ENCODE peak calls at places on chromosomes 4 and X, in six cellular contexts. W is left ventricle myocardium inferior, A is neuronal stem cell, G is heart right ventricle, N is breast epithelium, F is fibroblast of lung. D is an unnamed sample.

GRCh38 chr4:55183926-55184599 is 58.7 kb upstream of the KDR start:
- DNase-seq in W (no peak), G (no peak), F (peak; percentile 92), N (peak; percentile 26), A (no peak), D (no peak)

GRCh38 chr4:86484241-86484640 is 109.9 kb upstream of the PTPN13 start:
- DNase-seq in F (no peak), A (no peak), W (no peak), G (no peak), N (no peak), D (no peak)

GRCh38 chr4:126906466-126906865 is 726.3 kb upstream of the INTU start:
- DNase-seq in F (no peak), W (no peak), G (no peak), N (no peak), A (no peak), D (no peak)

GRCh38 chr4:75344915-75345314 is 169.3 kb downstream of the RCHY1 start:
- DNase-seq in F (peak; percentile 90), A (no peak), W (no peak), N (no peak), G (no peak), D (no peak)

GRCh38 chr4:146124023-146124680 is 51.4 kb upstream of the LSM6 start:
- DNase-seq in A (no peak), N (no peak), F (no peak), G (no peak), W (no peak), D (no peak)

GRCh38 chr4:11529625-11530201 is 101.0 kb upstream of the HS3ST1 start:
- DNase-seq in F (peak; percentile 95), G (no peak), N (no peak), A (no peak), W (no peak), D (no peak)

GRCh38 chr4:187286536-187286935 is 562.9 kb upstream of the FAT1 start:
- DNase-seq in F (no peak), G (no peak), A (no peak), N (no peak), W (no peak), D (no peak)

GRCh38 chrX:48761674-48762471 is at the start of gene GLOD5:
- DNase-seq in A (no peak), G (no peak), F (no peak), N (peak; percentile 67), W (no peak), D (no peak)

GRCh38 chr4:139887962-139888735 is 222.5 kb downstream of the MGST2 start:
- DNase-seq in W (no peak), F (no peak), N (peak; percentile 80), G (no peak), A (no peak), D (no peak)

GRCh38 chrX:108734426-108734825 is 1.9 kb downstream of the IRS4 start:
- DNase-seq in G (no peak), N (no peak), W (no peak), F (no peak), A (no peak), D (no peak)

GRCh38 chr4:25172964-25173917 is 13.0 kb upstream of the SEPSECS start:
- DNase-seq in N (peak; percentile 30), A (no peak), F (peak; percentile 99), G (no peak), W (no peak), D (peak; percentile 41)

GRCh38 chr4:183158062-183158461 is 59.0 kb downstream of the WWC2 start:
- DNase-seq in A (no peak), G (no peak), W (no peak), F (peak; percentile 80), N (no peak), D (no peak)

GRCh38 chrX:39988496-39988895 is 109.3 kb downstream of the BCOR start:
- DNase-seq in A (no peak), N (no peak), F (no peak), G (no peak), W (no peak), D (no peak)

GRCh38 chrX:132474522-132474921 is 14.3 kb downstream of the MBNL3 start:
- DNase-seq in W (no peak), A (no peak), F (peak; percentile 33), N (no peak), G (no peak), D (no peak)

GRCh38 chr4:155392486-155393184 is 15.9 kb upstream of the MAP9 start:
- DNase-seq in A (no peak), W (no peak), N (no peak), G (no peak), F (peak; percentile 78), D (no peak)

GRCh38 chr4:114780205-114780604 is 181.6 kb downstream of the UGT8 start:
- DNase-seq in W (no peak), F (peak; percentile 42), N (no peak), A (peak; percentile 29), G (no peak), D (no peak)

GRCh38 chr4:159006202-159006601 is 96.7 kb upstream of the RAPGEF2 start:
- DNase-seq in F (peak; percentile 62), G (no peak), W (no peak), N (no peak), A (no peak), D (no peak)

GRCh38 chr4:138650917-138651564 is 364.5 kb upstream of the NOCT start:
- DNase-seq in A (no peak), G (no peak), F (peak; percentile 58), N (no peak), W (no peak), D (no peak)

GRCh38 chrX:109880629-109881028 is 122.3 kb upstream of the TMEM164 start:
- DNase-seq in A (no peak), G (no peak), W (no peak), F (no peak), N (no peak), D (no peak)

GRCh38 chr4:12724520-12724919 is 759.6 kb downstream of the RAB28 start:
- DNase-seq in W (no peak), N (no peak), F (no peak), A (no peak), G (no peak), D (no peak)

GRCh38 chr4:145954924-145955339 is 16.3 kb upstream of the ZNF827 start:
- DNase-seq in F (peak; percentile 78), G (no peak), N (no peak), A (no peak), W (no peak), D (no peak)

GRCh38 chrX:118503260-118504041 is 7.8 kb downstream of the DOCK11 start:
- DNase-seq in W (no peak), A (no peak), F (no peak), G (no peak), N (no peak), D (no peak)
- H3K4me1 ChIP-seq in W (no peaks in the 10 kb centered on the region), A (no peaks in the 10 kb centered on the region), F (no peaks in the 10 kb centered on the region), G (no peaks in the 10 kb centered on the region), N (no peaks in the 10 kb centered on the region), D (peaks cover 5% of the 10 kb centered on the region)

DNA sequence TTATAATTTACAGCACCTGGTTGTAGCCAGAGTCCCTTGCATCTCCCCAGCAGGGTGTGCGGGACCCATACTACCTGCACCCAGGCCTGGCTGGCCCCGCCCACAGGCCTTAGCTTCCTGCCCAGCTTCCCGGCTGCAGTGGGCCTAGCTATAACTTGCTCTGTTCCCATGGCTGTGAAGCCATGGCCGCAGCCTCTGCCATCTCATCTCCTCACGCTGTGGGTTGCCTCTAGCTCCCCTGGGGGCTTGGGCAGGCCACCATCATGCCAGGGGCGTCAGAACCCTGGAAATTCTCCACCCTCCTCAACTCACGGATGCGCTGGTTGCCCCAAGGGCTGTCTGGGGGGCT is 26.1 kb upstream of the SORBS2 start:
- DNase-seq in G (no peak), A (no peak), N (no peak), F (no peak), W (no peak), D (no peak)
- H3K4me1 ChIP-seq in G (peaks cover 46% of the 10 kb centered on the region), A (peaks cover 28% of the 10 kb centered on the region), N (no peaks in the 10 kb centered on the region), F (peaks cover 19% of the 10 kb centered on the region), W (peaks cover 51% of the 10 kb centered on the region), D (peaks cover 10% of the 10 kb centered on the region)

GRCh38 chr4:98642991-98643426 is 15.4 kb downstream of the TSPAN5 start:
- DNase-seq in A (no peak), N (no peak), F (peak; percentile 83), G (no peak), W (no peak), D (no peak)

GRCh38 chr4:98648602-98649001 is 9.8 kb downstream of the TSPAN5 start:
- DNase-seq in W (no peak), F (no peak), G (no peak), A (no peak), N (no peak), D (no peak)

GRCh38 chr4:98645527-98645926 is 12.9 kb downstream of the TSPAN5 start:
- DNase-seq in W (no peak), G (no peak), F (no peak), N (no peak), A (no peak), D (no peak)

GRCh38 chr4:98643760-98644159 is 14.7 kb downstream of the TSPAN5 start:
- DNase-seq in W (no peak), F (no peak), A (no peak), N (no peak), G (no peak), D (no peak)

DNA sequence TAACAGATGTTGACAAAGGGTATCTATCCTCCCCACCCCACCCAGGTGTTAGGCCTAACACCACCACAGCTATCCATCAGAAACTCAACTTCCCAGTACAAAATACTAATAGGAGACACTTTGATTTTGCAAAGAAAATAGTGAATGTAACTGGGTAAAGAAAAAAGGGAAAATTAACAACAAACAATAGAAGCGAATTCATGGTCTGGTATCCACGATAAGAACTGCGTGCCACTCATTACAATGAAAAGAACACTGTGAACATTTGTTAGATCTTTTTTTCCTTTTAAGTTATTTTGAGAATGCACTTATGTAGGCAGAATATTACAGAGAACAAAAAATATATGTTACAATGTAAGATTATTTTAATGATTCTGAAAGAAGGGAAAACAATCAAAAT is 12.0 kb downstream of the TSPAN5 start:
- DNase-seq in A (no peak), F (no peak), W (no peak), G (no peak), N (no peak), D (no peak)
- H3K4me1 ChIP-seq in A (peaks cover 7% of the 10 kb centered on the region), F (peaks cover 6% of the 10 kb centered on the region), W (no peaks in the 10 kb centered on the region), G (peaks cover 5% of the 10 kb centered on the region), N (no peaks in the 10 kb centered on the region), D (peaks cover 15% of the 10 kb centered on the region)

GRCh38 chr4:128284317-128284716 is 3.3 kb downstream of the PGRMC2 start:
- DNase-seq in N (no peak), W (no peak), G (no peak), A (no peak), F (no peak), D (no peak)

GRCh38 chr4:128279624-128280225 is 7.9 kb downstream of the PGRMC2 start:
- DNase-seq in G (no peak), N (no peak), A (no peak), F (no peak), W (no peak), D (no peak)

GRCh38 chr4:128283071-128283470 is 4.5 kb downstream of the PGRMC2 start:
- DNase-seq in A (no peak), N (no peak), W (no peak), G (no peak), F (no peak), D (no peak)

GRCh38 chr4:128282516-128282915 is 5.1 kb downstream of the PGRMC2 start:
- DNase-seq in N (no peak), G (no peak), A (no peak), W (no peak), F (no peak), D (no peak)

DNA sequence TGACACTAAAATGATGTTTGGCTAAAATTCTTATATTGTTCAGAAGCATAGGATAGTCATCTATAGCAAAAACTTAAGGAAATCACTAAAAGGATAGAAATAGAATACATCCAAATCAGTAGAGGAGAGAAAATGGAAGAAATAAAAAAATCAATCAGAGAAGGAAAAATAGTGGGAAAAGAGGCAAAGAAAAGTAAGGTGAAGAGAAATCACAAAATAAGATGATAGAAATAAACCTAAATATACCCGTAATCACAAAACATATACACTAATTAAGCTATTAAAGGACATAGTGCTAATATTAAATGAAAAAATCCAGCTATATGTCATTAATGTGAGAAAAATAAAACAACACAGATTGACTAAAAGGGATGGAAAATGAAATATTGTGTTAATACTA is 6.3 kb downstream of the PGRMC2 start:
- DNase-seq in F (no peak), W (no peak), G (no peak), N (no peak), A (no peak), D (no peak)
- H3K4me1 ChIP-seq in F (peaks cover 3% of the 10 kb centered on the region), W (peaks cover 74% of the 10 kb centered on the region), G (peaks cover 54% of the 10 kb centered on the region), N (no peaks in the 10 kb centered on the region), A (no peaks in the 10 kb centered on the region), D (peaks cover 35% of the 10 kb centered on the region)

D was measured in thoracic aorta.